ENCODE peak calls at places on chromosomes 1 and 21, in six cellular contexts. One of them, this sample, is unnamed.

GRCh38 chr1:53895421-53895820 is 1.4 kb downstream of the DIO1 start:
- DNase-seq in fibroblast of lung: no peak
- DNase-seq in transverse colon: no peak
- DNase-seq in lower lobe of right lung: no peak
- DNase-seq in tibial nerve: no peak
- DNase-seq in stomach: no peak
- DNase-seq in this sample: no peak

GRCh38 chr21:31706562-31706961 is 25.4 kb downstream of the SCAF4 start:
- DNase-seq in fibroblast of lung: no peak
- DNase-seq in transverse colon: no peak
- DNase-seq in lower lobe of right lung: no peak
- DNase-seq in stomach: no peak
- DNase-seq in tibial nerve: no peak
- DNase-seq in this sample: no peak

GRCh38 chr1:155219592-155220031 is 11.1 kb downstream of the MTX1 start:
- DNase-seq in tibial nerve: no peak
- DNase-seq in stomach: no peak
- DNase-seq in fibroblast of lung: no peak
- DNase-seq in lower lobe of right lung: no peak
- DNase-seq in transverse colon: peak; percentile 41
- DNase-seq in this sample: no peak

GRCh38 chr1:39194398-39195051 is 10.0 kb upstream of the MACF1 start:
- DNase-seq in lower lobe of right lung: no peak
- DNase-seq in tibial nerve: no peak
- DNase-seq in fibroblast of lung: no peak
- DNase-seq in stomach: no peak
- DNase-seq in transverse colon: no peak
- DNase-seq in this sample: no peak

GRCh38 chr1:9166289-9167235 is 37.7 kb upstream of the GPR157 start:
- DNase-seq in transverse colon: no peak
- DNase-seq in tibial nerve: peak; percentile 55
- DNase-seq in stomach: no peak
- DNase-seq in fibroblast of lung: peak; percentile 88
- DNase-seq in lower lobe of right lung: no peak
- DNase-seq in this sample: peak; percentile 91

GRCh38 chr1:80472145-80472544 is 1328.6 kb upstream of the ADGRL2 start:
- DNase-seq in transverse colon: no peak
- DNase-seq in fibroblast of lung: no peak
- DNase-seq in stomach: no peak
- DNase-seq in tibial nerve: no peak
- DNase-seq in lower lobe of right lung: no peak
- DNase-seq in this sample: no peak

GRCh38 chr1:204065174-204065985 is 7.5 kb upstream of the SOX13 start:
- DNase-seq in transverse colon: peak; percentile 49
- DNase-seq in tibial nerve: peak; percentile 62
- DNase-seq in lower lobe of right lung: no peak
- DNase-seq in stomach: peak; percentile 51
- DNase-seq in fibroblast of lung: no peak
- DNase-seq in this sample: no peak

GRCh38 chr1:94734963-94735899 is 84.9 kb upstream of the SLC44A3 start:
- DNase-seq in tibial nerve: no peak
- DNase-seq in fibroblast of lung: peak; percentile 91
- DNase-seq in transverse colon: peak; percentile 71
- DNase-seq in stomach: peak; percentile 80
- DNase-seq in lower lobe of right lung: peak; percentile 64
- DNase-seq in this sample: peak; percentile 88

GRCh38 chr1:159653201-159653600 is 61.2 kb downstream of the CRP start:
- DNase-seq in tibial nerve: no peak
- DNase-seq in stomach: no peak
- DNase-seq in lower lobe of right lung: no peak
- DNase-seq in fibroblast of lung: peak; percentile 43
- DNase-seq in transverse colon: no peak
- DNase-seq in this sample: peak; percentile 4
- H3K4me3 ChIP-seq in tibial nerve: no peak overlapping the region
- H3K4me3 ChIP-seq in stomach: no peak overlapping the region
- H3K4me3 ChIP-seq in lower lobe of right lung: no peak overlapping the region
- H3K4me3 ChIP-seq in fibroblast of lung: no peak overlapping the region
- H3K4me3 ChIP-seq in transverse colon: no peak overlapping the region
- H3K4me3 ChIP-seq in this sample: no peak overlapping the region

DNA sequence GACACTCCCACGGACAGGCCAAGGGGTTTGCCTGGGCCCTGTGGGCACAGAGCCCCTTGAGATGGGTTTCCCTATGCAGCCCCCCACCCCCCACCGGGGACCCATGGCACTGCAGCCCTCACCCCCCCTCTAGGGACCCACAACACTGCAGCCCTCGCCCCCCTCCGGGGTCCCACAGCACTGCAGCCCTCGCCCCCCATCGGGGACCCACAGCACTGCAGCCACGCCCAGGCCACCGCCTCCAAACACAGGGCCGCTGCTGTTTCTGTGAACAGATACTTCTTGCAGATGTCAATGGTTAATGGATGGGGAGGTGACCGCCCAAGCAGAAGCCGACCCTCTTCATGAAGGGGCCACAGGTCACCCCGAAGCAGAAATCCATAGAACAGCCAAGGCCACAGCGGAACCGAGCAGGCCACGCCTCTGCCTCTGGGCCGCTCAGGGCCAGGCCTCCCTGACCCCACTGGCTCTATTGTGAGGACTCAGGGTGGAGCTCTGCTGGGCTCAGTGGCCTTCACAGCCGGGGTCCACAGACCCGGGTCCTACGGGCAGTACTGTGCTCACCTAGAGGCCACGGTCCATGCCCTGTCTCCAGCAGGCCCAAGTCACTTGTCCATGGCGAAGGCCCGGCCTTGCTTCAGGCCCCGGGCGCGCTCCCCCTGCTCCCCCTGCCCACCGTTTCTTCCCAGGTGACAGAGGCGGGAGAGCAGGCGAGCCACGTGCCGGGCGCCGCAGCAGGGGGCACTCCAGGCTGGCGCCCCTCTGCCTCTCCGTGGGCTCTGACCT is 4.1 kb upstream of the POFUT2 start:
- DNase-seq in lower lobe of right lung: peak; percentile 50
- DNase-seq in transverse colon: no peak
- DNase-seq in tibial nerve: no peak
- DNase-seq in fibroblast of lung: no peak
- DNase-seq in stomach: peak; percentile 25
- DNase-seq in this sample: no peak
- H3K27ac ChIP-seq in lower lobe of right lung: peak overlapping the region; percentile 49
- H3K27ac ChIP-seq in transverse colon: peak overlapping the region; percentile 91
- H3K27ac ChIP-seq in tibial nerve: peak overlapping the region; percentile 9
- H3K27ac ChIP-seq in fibroblast of lung: peak overlapping the region; percentile 100
- H3K27ac ChIP-seq in stomach: peak overlapping the region; percentile 88
- H3K27ac ChIP-seq in this sample: peak overlapping the region; percentile 100

GRCh38 chr1:110177775-110178174 is 27.5 kb downstream of the SLC6A17 start:
- DNase-seq in transverse colon: no peak
- DNase-seq in stomach: no peak
- DNase-seq in fibroblast of lung: no peak
- DNase-seq in tibial nerve: no peak
- DNase-seq in lower lobe of right lung: no peak
- DNase-seq in this sample: no peak

GRCh38 chr1:110172001-110172400 is 21.7 kb downstream of the SLC6A17 start:
- DNase-seq in fibroblast of lung: no peak
- DNase-seq in transverse colon: no peak
- DNase-seq in tibial nerve: no peak
- DNase-seq in lower lobe of right lung: no peak
- DNase-seq in stomach: no peak
- DNase-seq in this sample: no peak

GRCh38 chr1:110173466-110174117 is 23.3 kb downstream of the SLC6A17 start:
- DNase-seq in tibial nerve: no peak
- DNase-seq in fibroblast of lung: no peak
- DNase-seq in transverse colon: no peak
- DNase-seq in lower lobe of right lung: no peak
- DNase-seq in stomach: no peak
- DNase-seq in this sample: no peak

GRCh38 chr1:110176299-110176956 is 26.1 kb downstream of the SLC6A17 start:
- DNase-seq in stomach: peak; percentile 57
- DNase-seq in lower lobe of right lung: no peak
- DNase-seq in transverse colon: peak; percentile 29
- DNase-seq in tibial nerve: peak; percentile 19
- DNase-seq in fibroblast of lung: no peak
- DNase-seq in this sample: no peak

DNA sequence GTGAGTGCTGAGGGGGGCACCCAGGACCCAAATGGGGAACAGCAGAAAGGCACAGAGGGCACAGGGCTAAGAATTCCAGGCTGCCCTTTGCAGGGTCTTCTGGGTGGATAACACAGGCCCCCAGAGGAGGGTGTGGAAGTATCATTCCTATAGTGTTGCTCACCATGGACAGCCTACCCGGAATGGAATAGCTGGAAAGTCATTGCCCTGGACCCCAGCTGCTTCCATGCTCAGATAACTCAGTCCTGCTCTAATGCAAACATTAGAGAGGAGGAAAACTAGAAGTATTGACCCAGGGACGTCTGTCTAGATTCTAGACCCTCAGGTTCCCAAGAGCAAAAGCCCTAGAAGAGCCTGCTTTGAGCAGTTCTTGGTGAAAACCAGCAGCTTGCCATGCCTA is 24.7 kb downstream of the SLC6A17 start:
- DNase-seq in tibial nerve: no peak
- DNase-seq in fibroblast of lung: no peak
- DNase-seq in stomach: no peak
- DNase-seq in transverse colon: no peak
- DNase-seq in lower lobe of right lung: no peak
- DNase-seq in this sample: no peak
- H3K4me3 ChIP-seq in tibial nerve: no peak overlapping the region
- H3K4me3 ChIP-seq in fibroblast of lung: no peak overlapping the region
- H3K4me3 ChIP-seq in stomach: no peak overlapping the region
- H3K4me3 ChIP-seq in transverse colon: no peak overlapping the region
- H3K4me3 ChIP-seq in lower lobe of right lung: no peak overlapping the region
- H3K4me3 ChIP-seq in this sample: no peak overlapping the region

GRCh38 chr21:45153358-45154318 is 79.3 kb downstream of the ADARB1 start:
- DNase-seq in transverse colon: no peak
- DNase-seq in fibroblast of lung: peak; percentile 80
- DNase-seq in stomach: no peak
- DNase-seq in tibial nerve: no peak
- DNase-seq in lower lobe of right lung: no peak
- DNase-seq in this sample: no peak
- H3K27ac ChIP-seq in transverse colon: no peak overlapping the region
- H3K27ac ChIP-seq in fibroblast of lung: peak overlapping the region; percentile 37
- H3K27ac ChIP-seq in stomach: no peak overlapping the region
- H3K27ac ChIP-seq in tibial nerve: no peak overlapping the region
- H3K27ac ChIP-seq in lower lobe of right lung: no peak overlapping the region
- H3K27ac ChIP-seq in this sample: peak overlapping the region; percentile 88

GRCh38 chr1:83860506-83861221 is 138.3 kb downstream of the TTLL7 start:
- DNase-seq in lower lobe of right lung: peak; percentile 89
- DNase-seq in tibial nerve: peak; percentile 50
- DNase-seq in fibroblast of lung: peak; percentile 43
- DNase-seq in transverse colon: peak; percentile 89
- DNase-seq in stomach: peak; percentile 87
- DNase-seq in this sample: peak; percentile 48
- H3K4me3 ChIP-seq in lower lobe of right lung: peak overlapping the region; percentile 64
- H3K4me3 ChIP-seq in tibial nerve: peak overlapping the region; percentile 64
- H3K4me3 ChIP-seq in fibroblast of lung: no peak overlapping the region
- H3K4me3 ChIP-seq in transverse colon: peak overlapping the region; percentile 47
- H3K4me3 ChIP-seq in stomach: peak overlapping the region; percentile 61
- H3K4me3 ChIP-seq in this sample: peak overlapping the region; percentile 56

GRCh38 chr1:156675271-156675708 is 1.9 kb downstream of the NES start:
- DNase-seq in lower lobe of right lung: no peak
- DNase-seq in transverse colon: no peak
- DNase-seq in tibial nerve: no peak
- DNase-seq in stomach: no peak
- DNase-seq in fibroblast of lung: no peak
- DNase-seq in this sample: no peak

GRCh38 chr1:156677616-156678596 is 699 bp upstream of the NES start:
- DNase-seq in tibial nerve: peak; percentile 54
- DNase-seq in stomach: peak; percentile 54
- DNase-seq in lower lobe of right lung: peak; percentile 62
- DNase-seq in transverse colon: peak; percentile 56
- DNase-seq in fibroblast of lung: peak; percentile 80
- DNase-seq in this sample: peak; percentile 65

GRCh38 chr1:156676450-156676819 is 772 bp downstream of the NES start:
- DNase-seq in transverse colon: no peak
- DNase-seq in fibroblast of lung: peak; percentile 33
- DNase-seq in tibial nerve: no peak
- DNase-seq in lower lobe of right lung: no peak
- DNase-seq in stomach: no peak
- DNase-seq in this sample: no peak

GRCh38 chr1:156676820-156677615 is at the start of gene NES:
- DNase-seq in tibial nerve: peak; percentile 53
- DNase-seq in lower lobe of right lung: no peak
- DNase-seq in stomach: no peak
- DNase-seq in fibroblast of lung: peak; percentile 60
- DNase-seq in transverse colon: peak; percentile 50
- DNase-seq in this sample: peak; percentile 34

DNA sequence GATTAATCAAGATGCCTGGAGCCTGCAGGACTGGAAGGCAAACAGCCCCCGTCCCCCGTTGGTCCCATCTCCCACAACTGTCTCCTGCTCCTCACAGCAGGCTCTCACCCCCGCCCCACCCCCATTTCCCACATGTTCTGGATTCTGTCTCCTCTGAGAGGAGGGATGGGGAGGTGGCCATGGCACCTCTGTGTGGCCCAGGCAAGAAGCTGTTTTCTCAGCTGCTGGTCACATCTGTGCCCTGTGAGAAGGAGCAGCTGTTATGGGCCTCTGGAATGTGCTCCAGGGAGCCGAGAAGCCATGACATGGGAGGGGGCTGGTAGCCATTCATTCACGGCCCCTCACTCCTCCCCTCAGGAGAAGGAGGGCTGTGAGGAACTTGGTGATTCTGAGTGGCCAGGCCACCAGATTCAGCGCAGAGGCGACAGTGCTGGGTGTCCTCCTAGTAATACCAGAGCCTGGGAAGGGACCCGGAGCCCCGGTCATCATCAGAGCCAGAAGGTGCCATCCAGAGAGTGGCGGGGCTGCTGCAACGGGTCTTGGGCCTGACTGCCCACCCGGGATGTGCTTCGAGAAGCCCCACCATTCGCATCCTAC is 1.4 kb downstream of the NES start:
- DNase-seq in tibial nerve: no peak
- DNase-seq in transverse colon: no peak
- DNase-seq in fibroblast of lung: peak; percentile 42
- DNase-seq in lower lobe of right lung: no peak
- DNase-seq in stomach: no peak
- DNase-seq in this sample: no peak
- H3K27ac ChIP-seq in tibial nerve: peak overlapping the region; percentile 23
- H3K27ac ChIP-seq in transverse colon: peak overlapping the region; percentile 79
- H3K27ac ChIP-seq in fibroblast of lung: peak overlapping the region; percentile 58
- H3K27ac ChIP-seq in lower lobe of right lung: peak overlapping the region; percentile 82
- H3K27ac ChIP-seq in stomach: peak overlapping the region; percentile 65
- H3K27ac ChIP-seq in this sample: no peak overlapping the region

This sample was measured in brain microvascular endothelial cell.